ENCODE peak calls at places on chromosomes 7 and 10, in four cellular contexts. E is fibroblast of lung, D is GM23248, X is HCT116. I is an unnamed sample.

GRCh38 chr7:43071604-43072003 is 40.8 kb upstream of the HECW1 start:
- DNase-seq in E (peak; percentile 15), D (peak; percentile 25), X (peak; percentile 12), I (no peak)

GRCh38 chr7:154204046-154204445 is 151.8 kb downstream of the DPP6 start:
- DNase-seq in E (no peak), D (no peak), X (no peak), I (no peak)

GRCh38 chr10:123999956-124000615 is 93.3 kb downstream of the CHST15 start:
- DNase-seq in E (no peak), D (no peak), X (no peak), I (no peak)

GRCh38 chr7:51146816-51147586 is 169.6 kb downstream of the COBL start:
- DNase-seq in E (no peak), D (no peak), X (no peak), I (no peak)

GRCh38 chr10:77770081-77770867 is 132.7 kb upstream of the KCNMA1 start:
- DNase-seq in E (no peak), D (no peak), X (no peak), I (no peak)

GRCh38 chr7:98464558-98464940 is 63.7 kb upstream of the BAIAP2L1 start:
- DNase-seq in E (no peak), D (no peak), X (no peak), I (no peak)

GRCh38 chr10:115879372-115879771 is 393.6 kb downstream of the GFRA1 start:
- DNase-seq in E (no peak), D (no peak), X (no peak), I (no peak)

GRCh38 chr10:31838065-31838464 is 90.6 kb downstream of the ARHGAP12 start:
- DNase-seq in E (no peak), D (no peak), X (no peak), I (no peak)

GRCh38 chr7:107236857-107237256 is 68.1 kb downstream of the HBP1 start:
- DNase-seq in E (no peak), D (no peak), X (no peak), I (no peak)

GRCh38 chr7:73823257-73823656 is 7.5 kb upstream of the CLDN4 start:
- DNase-seq in E (no peak), D (no peak), X (no peak), I (no peak)

GRCh38 chr7:85806321-85806720 is 619.5 kb upstream of the SEMA3D start:
- DNase-seq in E (no peak), D (no peak), X (no peak), I (no peak)

GRCh38 chr7:4013793-4014192 is 668.3 kb upstream of the FOXK1 start:
- DNase-seq in E (no peak), D (no peak), X (no peak), I (no peak)

GRCh38 chr7:96720843-96721242 is 11.2 kb upstream of the SEM1 start:
- DNase-seq in E (peak; percentile 18), D (no peak), X (no peak), I (no peak)

GRCh38 chr10:12663863-12664262 is 314.5 kb downstream of the CAMK1D start:
- DNase-seq in E (no peak), D (no peak), X (no peak), I (no peak)

GRCh38 chr7:135326636-135327280 is 93.1 kb downstream of the STRA8 start:
- DNase-seq in E (peak; percentile 8), D (peak; percentile 18), X (no peak), I (peak; percentile 40)

GRCh38 chr10:21424511-21424910 is 101.0 kb downstream of the SKIDA1 start:
- DNase-seq in E (peak; percentile 39), D (peak; percentile 71), X (no peak), I (peak; percentile 48)

GRCh38 chr10:33288127-33288526 is 46.3 kb downstream of the NRP1 start:
- DNase-seq in E (no peak), D (no peak), X (no peak), I (no peak)

DNA sequence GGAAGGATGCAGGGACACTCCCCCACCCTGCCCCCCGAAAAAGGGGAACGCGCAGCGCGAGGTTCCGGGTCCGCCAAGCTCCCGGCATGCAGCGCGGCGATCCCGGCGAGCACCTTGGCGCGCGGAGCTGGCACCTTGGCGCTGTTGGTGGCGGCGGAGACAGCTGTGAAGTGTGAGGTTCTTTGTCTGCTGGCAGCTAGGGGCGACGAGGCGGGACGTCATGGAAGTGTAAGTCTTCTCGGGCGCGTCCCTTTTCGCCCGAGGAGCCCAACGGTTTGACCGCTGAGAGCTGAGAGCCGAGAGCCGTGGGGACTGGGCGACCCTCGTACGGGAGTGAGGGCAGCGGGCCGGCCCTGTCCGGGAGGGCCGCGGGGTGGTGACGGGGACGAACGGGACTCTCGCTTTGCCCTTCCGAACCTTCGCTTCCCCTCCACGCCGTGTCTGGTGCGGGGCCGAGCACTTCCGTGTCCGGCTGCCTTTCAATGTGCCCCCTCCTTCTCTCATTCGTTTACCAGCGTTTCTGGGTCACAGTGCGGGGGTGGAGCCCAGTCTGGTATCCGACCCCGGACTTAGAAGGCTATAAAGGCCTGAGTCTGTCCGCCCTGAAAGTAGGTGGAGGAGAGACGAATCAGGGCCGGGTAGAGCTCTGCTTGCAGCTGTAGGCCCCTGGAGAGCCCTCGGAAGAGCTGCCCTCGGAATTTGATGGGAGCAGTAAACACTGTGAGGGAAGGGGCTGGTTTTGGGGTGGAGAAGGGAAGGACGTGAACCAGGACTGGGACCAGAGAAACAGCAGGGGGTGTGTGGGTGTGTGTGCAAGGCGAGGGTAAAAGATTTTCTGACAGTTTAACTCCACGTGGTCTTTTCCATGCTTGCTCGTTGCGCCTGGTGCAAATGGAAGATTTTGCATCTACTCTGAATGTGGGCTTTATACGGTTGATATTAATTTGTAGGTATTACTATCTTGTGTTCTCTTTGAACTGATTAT is at the start of gene CRCP:
- DNase-seq in E (peak; percentile 84), D (peak; percentile 85), X (no peak), I (peak; percentile 62)
- TF ChIP-seq EZH2 in E (no peak), D (no peak), X (no peak), I (no peak)

DNA sequence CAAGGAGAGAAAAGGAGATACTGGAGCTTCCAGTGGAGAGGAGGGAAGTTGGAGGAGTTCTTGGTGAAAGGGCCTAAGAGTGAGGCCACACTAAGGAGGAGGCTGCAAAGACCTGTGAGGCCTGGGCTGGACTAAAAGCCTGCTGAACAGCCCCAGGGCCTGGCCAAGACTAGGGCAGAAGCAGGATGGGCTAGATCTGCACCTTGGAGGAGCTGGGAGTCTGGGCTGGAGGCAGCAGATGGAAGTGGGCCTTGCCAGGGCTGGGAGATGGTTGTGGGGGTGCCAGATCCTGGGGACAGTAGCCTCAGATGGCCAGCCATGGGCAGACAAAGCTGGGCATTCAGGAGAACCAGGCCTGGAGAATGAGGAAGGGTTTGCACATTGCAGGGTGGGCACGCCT is 6.5 kb upstream of the PURB start:
- DNase-seq in E (no peak), D (no peak), X (no peak), I (no peak)
- TF ChIP-seq EZH2 in E (no peak), D (no peak), X (no peak), I (no peak)

DNA sequence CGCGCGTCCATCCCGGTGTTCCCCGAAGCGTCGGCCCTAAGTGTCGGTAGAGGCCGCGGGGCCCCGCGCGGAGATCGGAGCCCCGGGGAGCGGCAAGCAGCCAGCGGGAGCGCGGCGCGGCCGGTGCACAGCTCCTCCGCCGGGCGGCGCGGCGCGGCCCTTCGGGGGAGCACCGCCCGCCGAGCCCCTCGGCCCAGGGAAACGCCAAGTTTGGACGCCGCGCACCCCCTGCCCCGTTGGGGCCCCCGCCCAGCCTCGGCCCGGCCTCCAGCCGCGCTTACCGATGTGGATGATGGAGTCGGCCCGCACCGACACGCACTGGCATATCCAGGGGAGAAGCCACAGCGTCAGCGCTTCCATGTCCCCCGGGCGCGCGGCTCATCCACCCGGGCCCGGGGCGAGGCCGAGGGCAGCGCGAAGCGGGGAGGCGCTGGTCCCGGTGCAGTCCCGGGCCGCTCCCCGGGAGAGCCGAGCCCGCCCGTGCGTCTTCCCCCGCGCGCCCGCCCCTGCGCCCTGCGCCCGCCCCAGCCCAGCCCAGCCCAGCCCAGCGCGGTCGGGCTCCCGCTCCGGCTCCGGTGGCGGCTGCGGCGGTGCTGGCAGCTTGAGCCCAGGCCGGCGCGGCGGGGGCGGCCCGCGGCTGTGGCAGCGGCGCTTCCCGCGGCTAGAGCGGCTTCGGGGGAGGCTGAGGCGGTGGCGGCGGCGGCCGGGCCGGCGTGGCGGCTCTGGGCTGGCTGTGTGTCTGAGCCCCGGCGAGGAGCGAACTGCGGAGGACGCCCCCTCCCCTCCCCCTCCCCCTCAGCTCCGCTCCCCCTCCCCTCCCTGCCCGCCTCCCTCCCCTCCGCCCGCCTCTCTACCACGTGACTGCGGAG is at the start of gene GRID1:
- DNase-seq in E (no peak), D (peak; percentile 35), X (no peak), I (no peak)
- TF ChIP-seq EZH2 in E (no peak), D (peak; percentile 11), X (no peak), I (peak; percentile 87)

DNA sequence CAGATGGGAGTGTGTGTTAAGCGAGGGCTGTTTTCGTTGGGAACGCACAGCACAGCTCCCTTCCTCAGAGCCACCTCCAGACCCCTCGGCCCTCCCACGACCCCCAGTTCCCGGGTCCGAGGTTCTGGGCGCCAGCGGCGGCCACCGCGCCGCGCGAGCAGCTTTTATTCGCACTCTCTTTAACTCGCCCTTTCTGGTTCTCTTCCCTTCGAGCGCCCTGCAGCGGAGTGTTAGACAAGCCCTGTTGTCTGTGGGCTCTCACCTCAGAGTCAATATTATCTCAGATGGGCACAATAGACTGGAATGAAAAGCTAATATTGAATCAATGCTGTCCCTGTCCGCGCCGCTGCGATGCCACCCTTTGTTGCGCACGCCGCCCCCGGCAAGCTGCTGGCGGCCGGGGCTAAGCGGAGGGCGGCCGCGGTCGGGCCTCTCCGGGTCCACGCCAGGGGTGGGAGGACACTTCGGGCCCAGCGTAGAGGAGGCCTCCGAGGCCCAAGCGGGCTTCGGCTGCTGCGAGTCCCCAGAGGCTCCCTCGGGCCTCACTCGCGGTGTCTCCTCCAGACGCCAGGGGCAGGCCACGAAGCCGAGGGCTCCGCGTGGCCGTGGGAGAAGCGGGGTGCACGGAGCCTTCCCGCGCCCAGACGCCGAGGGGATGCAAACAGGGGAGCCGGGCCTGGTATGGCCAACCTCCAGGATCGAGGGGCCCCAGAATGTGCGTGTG is 8.1 kb upstream of the EMX2 start:
- DNase-seq in E (no peak), D (peak; percentile 62), X (no peak), I (no peak)
- TF ChIP-seq EZH2 in E (peak; percentile 41), D (no peak), X (no peak), I (peak; percentile 67)

GRCh38 chr7:25851332-25852248 is 300.4 kb upstream of the NFE2L3 start:
- DNase-seq in E (peak; percentile 89), D (peak; percentile 91), X (no peak), I (peak; percentile 26)
- TF ChIP-seq EZH2 in E (no peak), D (no peak), X (no peak), I (no peak)

GRCh38 chr10:101122270-101123084 is 8.6 kb upstream of the TLX1 start:
- DNase-seq in E (no peak), D (no peak), X (no peak), I (no peak)

GRCh38 chr10:101123085-101123814 is 7.8 kb upstream of the TLX1 start:
- DNase-seq in E (no peak), D (peak; percentile 16), X (no peak), I (no peak)

GRCh38 chr10:101120520-101120883 is 10.6 kb upstream of the TLX1 start:
- DNase-seq in E (no peak), D (no peak), X (no peak), I (no peak)

GRCh38 chr10:101121661-101122045 is 9.4 kb upstream of the TLX1 start:
- DNase-seq in E (no peak), D (no peak), X (no peak), I (no peak)

GRCh38 chr10:101120884-101121660 is 10.0 kb upstream of the TLX1 start:
- DNase-seq in E (no peak), D (peak; percentile 49), X (no peak), I (no peak)
- TF ChIP-seq EZH2 in E (peak; percentile 36), D (no peak), X (no peak), I (peak; percentile 85)